ENCODE peak calls at places on chromosomes 6 and 20, in five cellular contexts. Z is ACHN, N is EL, A is NCI-H1105, G is progenitor cell of endocrine pancreas. V is an unnamed sample.

GRCh38 chr6:27553123-27553904 is 80.4 kb upstream of the ZNF184 start:
- DNase-seq in Z (peak), N (peak), A (peak), G (no peak), V (peak)

GRCh38 chr6:41450581-41450980 is 95.6 kb upstream of the FOXP4 start:
- DNase-seq in Z (no peak), N (no peak), A (no peak), G (no peak), V (no peak)

GRCh38 chr6:33655155-33655554 is 34.0 kb downstream of the ITPR3 start:
- DNase-seq in Z (no peak), N (peak), A (no peak), G (no peak), V (peak)

GRCh38 chr20:25066386-25066785 is 8.4 kb upstream of the ACSS1 start:
- DNase-seq in Z (no peak), N (no peak), A (no peak), G (no peak), V (peak)

GRCh38 chr20:36830791-36831691 is 44.9 kb upstream of the TLDC2 start:
- DNase-seq in Z (no peak), N (peak), A (no peak), G (no peak), V (peak)

GRCh38 chr6:63403725-63404124 is 83.9 kb upstream of the LGSN start:
- DNase-seq in Z (no peak), N (no peak), A (no peak), G (no peak), V (no peak)

GRCh38 chr20:45617591-45617990 is 11.9 kb upstream of the WFDC10A start:
- DNase-seq in Z (no peak), N (no peak), A (no peak), G (no peak), V (no peak)

GRCh38 chr20:40535816-40536215 is 153.2 kb downstream of the MAFB start:
- DNase-seq in Z (no peak), N (no peak), A (no peak), G (no peak), V (no peak)

GRCh38 chr6:87297115-87297514 is 25.3 kb upstream of the SMIM8 start:
- DNase-seq in Z (no peak), N (peak), A (no peak), G (no peak), V (no peak)

GRCh38 chr20:23686046-23686750 is 2.6 kb downstream of the CST4 start:
- DNase-seq in Z (no peak), N (no peak), A (no peak), G (no peak), V (no peak)

GRCh38 chr6:32189742-32190053 is 304 bp downstream of the PBX2 start:
- DNase-seq in Z (no peak), N (no peak), A (no peak), G (no peak), V (no peak)

GRCh38 chr6:21586760-21587181 is 6.8 kb upstream of the SOX4 start:
- DNase-seq in Z (no peak), N (no peak), A (no peak), G (peak), V (no peak)

GRCh38 chr20:46774943-46775560 is 65.6 kb downstream of the SLC2A10 start:
- DNase-seq in Z (no peak), N (no peak), A (no peak), G (no peak), V (no peak)

GRCh38 chr6:168939771-168940170 is 313.9 kb downstream of the THBS2 start:
- DNase-seq in Z (no peak), N (no peak), A (no peak), G (no peak), V (no peak)

GRCh38 chr6:109879521-109879920 is 98.6 kb upstream of the GPR6 start:
- DNase-seq in Z (no peak), N (no peak), A (no peak), G (no peak), V (no peak)

GRCh38 chr6:167956983-167957492 is 40.4 kb upstream of the KIF25 start:
- DNase-seq in Z (no peak), N (peak), A (no peak), G (no peak), V (no peak)

GRCh38 chr20:47905628-47906487 is 120.6 kb upstream of the SULF2 start:
- DNase-seq in Z (no peak), N (no peak), A (no peak), G (no peak), V (no peak)

GRCh38 chr6:126086560-126086959 is 100.2 kb downstream of the TRMT11 start:
- DNase-seq in Z (no peak), N (no peak), A (no peak), G (no peak), V (peak)

V was measured in dermis blood vessel endothelial cell.